ENCODE peak calls at places on chromosome 7, in five cellular contexts. L is astrocyte of the spinal cord, O is cardiac muscle cell, B is BE2C, M is AG09319. F is an unnamed sample.

GRCh38 chr7:29345590-29345989 is 151.0 kb downstream of the CHN2 start:
- DNase-seq in L (peak), M (no peak), O (peak), B (peak), F (peak)

GRCh38 chr7:7324698-7325097 is 142.4 kb downstream of the C1GALT1 start:
- DNase-seq in B (no peak), M (no peak), L (no peak), O (no peak), F (no peak)

GRCh38 chr7:154960063-154960790 is 42.7 kb downstream of the PAXIP1 start:
- DNase-seq in O (no peak), M (no peak), B (no peak), L (peak), F (no peak)

GRCh38 chr7:4123823-4124222 is 558.3 kb upstream of the FOXK1 start:
- DNase-seq in O (no peak), M (no peak), B (no peak), L (peak), F (no peak)

GRCh38 chr7:116353614-116354013 is 143.3 kb downstream of the TES start:
- DNase-seq in L (no peak), O (peak), B (no peak), M (no peak), F (no peak)

GRCh38 chr7:2729893-2730716 is 42.1 kb downstream of the AMZ1 start:
- DNase-seq in B (no peak), L (peak), O (no peak), M (no peak), F (no peak)

GRCh38 chr7:44894881-44895600 is 9.7 kb upstream of the PURB start:
- DNase-seq in O (no peak), M (no peak), B (no peak), L (no peak), F (no peak)

GRCh38 chr7:44288811-44289340 is 36.5 kb downstream of the CAMK2B start:
- DNase-seq in B (peak), L (no peak), O (no peak), M (no peak), F (peak)

GRCh38 chr7:97119747-97120146 is 2.2 kb downstream of the SDHAF3 start:
- DNase-seq in B (no peak), M (no peak), L (no peak), O (no peak), F (no peak)

GRCh38 chr7:132183822-132184380 is 392.4 kb downstream of the PLXNA4 start:
- DNase-seq in O (no peak), L (no peak), M (no peak), B (no peak), F (peak)

GRCh38 chr7:29957921-29958320 is 31.7 kb downstream of the SCRN1 start:
- DNase-seq in L (no peak), M (no peak), O (no peak), B (peak), F (no peak)

DNA sequence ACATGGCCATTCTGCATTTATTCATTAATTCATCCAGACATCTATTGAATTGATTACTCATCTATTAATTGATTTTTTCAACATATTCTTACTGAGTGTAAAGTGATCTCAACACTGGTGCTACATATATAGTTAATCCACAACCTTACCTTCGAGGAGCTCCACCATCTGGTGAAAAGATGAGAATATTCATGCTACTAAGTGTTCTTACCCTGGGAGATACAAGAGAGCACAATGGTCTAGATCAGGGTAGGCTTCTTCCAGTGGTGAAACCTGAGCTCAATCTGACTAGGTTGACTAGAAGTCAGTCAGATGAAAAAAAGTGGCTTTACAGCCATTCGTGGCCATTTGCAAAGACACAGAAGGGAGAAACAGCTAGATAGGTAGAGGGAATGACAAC is 507.4 kb downstream of the ANKRD7 start:
- DNase-seq in O (no peak), M (no peak), B (no peak), L (no peak), F (no peak)
- TF ChIP-seq CTCF in O (no peak), M (no peak), B (no peak), L (no peak), F (no peak)

DNA sequence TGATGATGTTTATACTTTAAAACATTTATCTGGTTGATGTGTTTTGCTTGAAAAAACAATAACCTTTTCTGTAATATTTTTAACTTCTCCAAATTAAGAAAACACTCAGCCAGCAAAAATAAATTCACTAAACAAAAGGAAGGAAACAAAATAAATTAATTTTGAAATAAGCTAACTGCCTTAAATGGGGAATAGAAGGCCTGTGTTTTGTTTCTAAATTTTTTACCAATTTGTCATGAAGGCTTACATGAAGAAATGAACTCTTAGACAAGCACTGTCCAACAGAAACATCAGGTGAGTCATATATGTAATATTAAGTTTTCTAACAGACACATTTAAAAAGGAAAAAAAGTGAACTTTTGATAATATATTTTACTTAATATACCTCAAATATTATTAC is 68.5 kb downstream of the LRRN3 start:
- DNase-seq in O (no peak), L (peak), M (no peak), B (no peak), F (no peak)
- TF ChIP-seq CTCF in O (no peak), L (no peak), M (no peak), B (no peak), F (no peak)

GRCh38 chr7:148142660-148143248 is 447.8 kb upstream of the C7orf33 start:
- DNase-seq in L (peak), B (peak), O (peak), M (no peak), F (peak)
- TF ChIP-seq CTCF in L (peak), B (peak), O (peak), M (peak), F (peak)

DNA sequence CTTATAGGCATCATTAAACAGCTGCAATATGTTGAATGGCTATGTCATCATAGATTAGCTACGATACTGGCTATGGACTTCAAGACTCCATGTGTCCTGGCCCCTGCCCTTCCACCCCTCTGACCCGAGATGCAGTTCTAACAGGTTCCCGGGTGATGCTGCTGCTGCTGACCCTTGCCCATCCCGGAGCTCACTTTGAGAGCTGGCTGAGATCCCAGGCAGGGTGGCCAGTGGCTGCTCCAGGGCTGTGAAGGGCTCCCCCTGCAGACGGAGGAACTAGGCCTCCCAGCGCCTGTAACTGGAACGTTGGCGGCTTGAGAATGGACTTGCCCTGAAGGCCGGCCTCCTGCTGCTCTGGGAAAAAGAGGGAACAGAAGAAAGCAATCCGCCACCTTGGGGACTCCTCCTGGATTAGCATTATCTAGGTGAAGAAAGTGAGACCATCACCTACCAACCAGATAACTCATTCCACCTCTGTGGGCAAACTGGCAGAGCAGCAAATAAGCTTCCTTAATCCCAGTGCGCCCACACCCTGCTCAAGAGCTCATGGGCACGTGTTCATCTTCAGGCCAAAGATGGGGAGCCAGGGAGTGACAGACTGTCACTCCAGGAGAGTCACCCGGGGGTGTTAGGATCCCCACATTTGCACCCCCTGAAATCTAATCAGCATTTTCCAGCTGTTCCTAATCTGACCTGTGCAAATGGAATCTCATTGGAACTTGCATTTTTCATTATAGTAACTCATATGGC is 56.8 kb downstream of the PARP12 start:
- DNase-seq in L (no peak), M (no peak), B (peak), O (peak), F (peak)
- TF ChIP-seq CTCF in L (peak), M (peak), B (peak), O (peak), F (no peak)

GRCh38 chr7:73428697-73429005 is 4.9 kb upstream of the FZD9 start:
- DNase-seq in B (no peak), O (no peak), L (no peak), M (no peak), F (peak)
- TF ChIP-seq CTCF in B (peak), O (no peak), L (no peak), M (no peak), F (no peak)

F was measured in nephron progenitor cell.